ENCODE peak calls at places on chromosome 14, in ten cellular contexts. U, X, F, N, E, Y, V, T, I and A are unnamed samples.

GRCh38 chr14:95156153-95156764 is 1.1 kb downstream of the DICER1 start:
- DNase-seq in U (no peak), X (peak; percentile 6), F (no peak), N (peak; percentile 24), E (peak; percentile 39), Y (peak; percentile 36), V (no peak), T (no peak), I (no peak), A (peak; percentile 34)

GRCh38 chr14:103524002-103524785 is 1.6 kb upstream of the CKB start:
- DNase-seq in U (no peak), X (no peak), F (peak; percentile 71), N (no peak), E (no peak), Y (no peak), V (no peak), T (no peak), I (no peak), A (no peak)

GRCh38 chr14:30657606-30658163 is 35.6 kb downstream of the SCFD1 start:
- DNase-seq in U (no peak), X (peak; percentile 35), F (no peak), N (peak; percentile 29), E (peak; percentile 35), Y (peak; percentile 37), V (no peak), T (no peak), I (peak; percentile 38), A (peak; percentile 21)

GRCh38 chr14:102951799-102952198 is 29.3 kb downstream of the AMN start:
- DNase-seq in U (no peak), X (no peak), F (no peak), N (no peak), E (no peak), Y (peak; percentile 93), V (no peak), T (no peak), I (no peak), A (no peak)

GRCh38 chr14:65070710-65071033 is 31.6 kb downstream of the MAX start:
- DNase-seq in U (no peak), X (peak; percentile 45), F (no peak), N (no peak), E (no peak), Y (no peak), V (no peak), T (no peak), I (no peak), A (no peak)

GRCh38 chr14:70649803-70650202 is 8.1 kb downstream of the TTC9 start:
- DNase-seq in U (no peak), X (no peak), F (no peak), N (no peak), E (no peak), Y (no peak), V (no peak), T (no peak), I (no peak), A (no peak)

GRCh38 chr14:24858684-24859083 is 191.3 kb downstream of the STXBP6 start:
- DNase-seq in U (no peak), X (no peak), F (no peak), N (no peak), E (no peak), Y (no peak), V (no peak), T (no peak), I (no peak), A (no peak)

GRCh38 chr14:103107941-103108748 is 13.6 kb downstream of the EXOC3L4 start:
- DNase-seq in U (no peak), X (no peak), F (no peak), N (no peak), E (no peak), Y (no peak), V (no peak), T (no peak), I (no peak), A (no peak)

GRCh38 chr14:100078997-100079561 is 13.9 kb downstream of the EVL start:
- DNase-seq in U (peak; percentile 93), X (peak; percentile 8), F (no peak), N (no peak), E (peak; percentile 93), Y (peak; percentile 93), V (no peak), T (no peak), I (no peak), A (peak; percentile 57)

GRCh38 chr14:23357261-23357660 is 4.6 kb upstream of the SLC22A17 start:
- DNase-seq in U (no peak), X (no peak), F (peak; percentile 47), N (no peak), E (no peak), Y (no peak), V (no peak), T (no peak), I (no peak), A (no peak)

GRCh38 chr14:52356025-52356424 is 41.9 kb downstream of the PTGER2 start:
- DNase-seq in U (no peak), X (peak; percentile 90), F (no peak), N (no peak), E (no peak), Y (peak; percentile 69), V (no peak), T (no peak), I (no peak), A (no peak)

GRCh38 chr14:22976620-22977433 is 5.5 kb downstream of the AJUBA start:
- DNase-seq in U (no peak), X (peak; percentile 82), F (no peak), N (peak; percentile 56), E (no peak), Y (peak; percentile 71), V (no peak), T (no peak), I (no peak), A (peak; percentile 61)

GRCh38 chr14:26594148-26594547 is 3.7 kb downstream of the NOVA1 start:
- DNase-seq in U (no peak), X (no peak), F (no peak), N (no peak), E (no peak), Y (no peak), V (no peak), T (no peak), I (no peak), A (peak; percentile 11)

DNA sequence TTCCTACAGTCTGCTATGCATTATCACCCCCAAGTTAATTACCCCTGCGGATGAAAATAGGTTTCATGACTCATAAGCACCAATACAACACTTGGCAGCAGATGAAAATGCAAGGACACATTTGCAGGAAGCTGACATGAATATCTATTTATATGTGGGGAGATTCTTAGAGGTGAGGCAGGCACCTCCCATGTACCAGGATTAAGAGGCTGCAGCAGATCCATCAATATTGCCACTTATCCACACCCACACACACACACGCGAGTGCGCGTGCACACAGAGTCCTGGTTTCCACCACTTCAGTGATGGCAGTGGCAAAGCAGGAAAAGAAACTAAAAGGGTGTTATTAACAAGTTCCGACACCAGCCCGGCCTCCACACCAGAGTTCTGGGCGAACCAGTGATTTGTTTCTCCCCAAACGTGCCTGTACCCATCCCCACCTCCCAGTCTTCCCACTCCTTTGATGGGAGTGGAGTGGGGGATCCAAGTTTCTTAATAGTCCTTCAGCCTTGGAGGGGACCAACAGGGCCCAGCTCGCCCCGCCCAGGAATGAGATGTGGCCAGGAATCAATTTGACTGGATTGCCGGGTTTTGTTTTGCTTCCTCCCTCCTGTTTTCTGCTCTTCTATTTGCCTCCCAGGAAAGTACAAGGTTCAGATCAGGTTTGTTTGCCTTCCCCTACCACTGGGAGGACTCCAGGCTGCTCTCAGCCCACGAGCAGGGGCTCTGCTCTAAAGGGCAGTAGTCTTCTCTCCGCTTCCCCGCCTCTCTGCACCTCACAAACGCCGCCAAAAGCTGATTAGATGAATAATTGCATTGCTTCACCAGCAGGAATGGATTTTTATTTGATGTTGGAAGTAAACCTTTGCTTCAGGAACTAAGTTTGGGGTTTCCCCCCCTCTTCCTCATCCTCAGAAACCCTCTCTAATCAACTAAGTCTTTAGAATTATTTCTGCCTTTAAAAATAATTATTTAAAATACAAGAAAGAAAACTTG is 5.2 kb downstream of the IRF2BPL start:
- DNase-seq in U (no peak), X (peak; percentile 61), F (no peak), N (no peak), E (no peak), Y (peak; percentile 63), V (no peak), T (no peak), I (peak; percentile 53), A (peak; percentile 55)
- H3K4me3 ChIP-seq in U (no peak overlapping the region), X (peak overlapping the region; percentile 99), F (peak overlapping the region; percentile 85), N (no peak overlapping the region), E (no peak overlapping the region), Y (peak overlapping the region; percentile 13), V (peak overlapping the region; percentile 95), T (peak overlapping the region; percentile 94), I (no peak overlapping the region), A (peak overlapping the region; percentile 38)

DNA sequence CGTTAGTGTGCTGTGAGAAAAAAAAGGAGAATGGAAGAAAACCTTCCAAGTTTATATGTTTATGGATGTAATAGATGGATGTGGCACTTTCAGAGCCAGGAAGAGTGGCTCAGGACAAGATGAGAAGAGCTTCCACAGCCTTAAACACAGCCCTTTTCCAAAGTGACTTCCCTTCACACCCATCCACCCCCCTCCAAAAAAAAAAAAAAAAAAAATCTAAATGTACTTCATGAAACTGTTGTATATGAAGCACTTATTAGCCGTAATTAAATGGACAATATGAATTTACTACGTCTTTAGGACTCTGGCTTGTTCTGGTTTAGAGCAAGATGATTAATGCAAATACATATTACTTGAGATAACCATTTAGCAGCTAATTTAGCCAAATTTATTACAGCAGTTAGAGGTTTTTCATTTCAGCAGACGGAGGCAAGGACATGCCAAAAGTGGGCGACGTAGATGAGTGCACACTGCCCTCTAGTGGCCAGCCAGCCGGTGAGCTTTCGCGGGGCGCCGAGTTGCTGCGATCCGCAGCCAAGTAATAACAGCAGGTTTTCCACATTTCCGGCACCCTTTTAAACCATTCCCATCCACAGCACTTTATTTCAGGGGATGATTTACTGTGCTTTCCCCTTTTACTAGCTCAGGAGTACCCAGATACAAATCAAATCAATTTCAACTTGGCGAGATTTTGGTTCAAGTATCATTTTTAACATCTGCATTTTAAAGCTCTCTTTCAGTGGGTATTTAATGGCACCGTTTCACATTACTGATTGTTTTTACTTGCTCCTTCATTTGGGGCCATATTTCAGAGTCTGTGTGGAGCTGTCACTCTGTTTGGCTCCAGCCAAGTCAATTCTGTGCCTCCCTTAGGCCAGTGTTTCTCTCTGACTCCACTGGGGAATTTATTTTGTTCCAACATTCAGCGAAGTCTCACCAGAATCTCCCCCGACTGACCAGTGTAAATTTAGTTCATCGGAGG is 158.2 kb downstream of the EGLN3 start:
- DNase-seq in U (peak; percentile 21), X (peak; percentile 85), F (peak; percentile 89), N (peak; percentile 58), E (peak; percentile 63), Y (peak; percentile 89), V (peak; percentile 58), T (peak; percentile 65), I (peak; percentile 83), A (peak; percentile 89)
- H3K4me3 ChIP-seq in U (no peak overlapping the region), X (peak overlapping the region; percentile 55), F (no peak overlapping the region), N (no peak overlapping the region), E (peak overlapping the region; percentile 18), Y (no peak overlapping the region), V (peak overlapping the region; percentile 22), T (no peak overlapping the region), I (no peak overlapping the region), A (peak overlapping the region; percentile 44)

GRCh38 chr14:74605531-74606223 is 6.4 kb downstream of the LTBP2 start:
- DNase-seq in U (no peak), X (no peak), F (no peak), N (no peak), E (no peak), Y (no peak), V (no peak), T (no peak), I (no peak), A (no peak)
- H3K4me3 ChIP-seq in U (no peak overlapping the region), X (no peak overlapping the region), F (no peak overlapping the region), N (no peak overlapping the region), E (no peak overlapping the region), Y (no peak overlapping the region), V (no peak overlapping the region), T (no peak overlapping the region), I (no peak overlapping the region), A (no peak overlapping the region)

GRCh38 chr14:68251766-68252100 is 432.2 kb downstream of the RAD51B start:
- DNase-seq in U (no peak), X (no peak), F (no peak), N (peak; percentile 59), E (no peak), Y (no peak), V (no peak), T (no peak), I (no peak), A (no peak)
- H3K4me3 ChIP-seq in U (no peak overlapping the region), X (no peak overlapping the region), F (no peak overlapping the region), N (peak overlapping the region; percentile 8), E (peak overlapping the region; percentile 32), Y (no peak overlapping the region), V (no peak overlapping the region), T (no peak overlapping the region), I (no peak overlapping the region), A (no peak overlapping the region)